ENCODE peak calls at places on chromosomes 3 and 15, in five cellular contexts. F is upper lobe of right lung, R is RWPE1, E is right cardiac atrium, J is caudate nucleus. S is an unnamed sample.

GRCh38 chr3:63352008-63352279 is 73.8 kb downstream of the SYNPR start:
- DNase-seq in F (no peak), E (no peak), J (no peak), R (no peak), S (no peak)

GRCh38 chr3:183202004-183202722 is 39.6 kb upstream of the LAMP3 start:
- DNase-seq in R (no peak), E (no peak), J (no peak), F (no peak), S (peak)

GRCh38 chr3:9069971-9070370 is 106.7 kb upstream of the RAD18 start:
- DNase-seq in F (no peak), E (no peak), R (no peak), J (no peak), S (no peak)

GRCh38 chr3:151216641-151217040 is 13.6 kb upstream of the GPR171 start:
- DNase-seq in J (no peak), F (no peak), E (no peak), R (no peak), S (no peak)

GRCh38 chr3:4222574-4222973 is 80.6 kb upstream of the SETMAR start:
- DNase-seq in R (no peak), E (no peak), F (no peak), J (no peak), S (no peak)

GRCh38 chr15:63135804-63136203 is 14.1 kb downstream of the LACTB start:
- DNase-seq in R (peak), F (no peak), E (no peak), J (no peak), S (peak)

GRCh38 chr3:53823026-53823955 is 22.9 kb downstream of the CHDH start:
- DNase-seq in R (no peak), F (peak), E (no peak), J (no peak), S (no peak)

GRCh38 chr3:149763565-149763964 is 11.3 kb upstream of the COMMD2 start:
- DNase-seq in J (no peak), F (no peak), E (no peak), R (no peak), S (no peak)

GRCh38 chr3:105853801-105854432 is 14.9 kb downstream of the CBLB start:
- DNase-seq in E (no peak), F (no peak), R (no peak), J (no peak), S (no peak)

GRCh38 chr3:13884851-13885703 is 5.2 kb upstream of the WNT7A start:
- DNase-seq in R (peak), J (no peak), F (peak), E (no peak), S (no peak)

GRCh38 chr3:77467702-77468407 is 428.0 kb downstream of the ROBO2 start:
- DNase-seq in R (no peak), J (no peak), E (peak), F (no peak), S (no peak)

GRCh38 chr15:96125681-96126080 is 204.8 kb upstream of the NR2F2 start:
- DNase-seq in E (no peak), J (no peak), R (no peak), F (no peak), S (no peak)

GRCh38 chr3:46440531-46441294 is 24.0 kb downstream of the LTF start:
- DNase-seq in J (no peak), F (no peak), R (no peak), E (no peak), S (no peak)

GRCh38 chr15:64855206-64856000 is 13.7 kb downstream of the PLEKHO2 start:
- DNase-seq in F (no peak), E (peak), J (no peak), R (no peak), S (no peak)

GRCh38 chr3:78765671-78766485 is 1001.9 kb downstream of the ROBO1 start:
- DNase-seq in E (no peak), F (no peak), R (no peak), J (no peak), S (no peak)

GRCh38 chr15:22861151-22861550 is 22.7 kb downstream of the NIPA2 start:
- DNase-seq in F (no peak), J (no peak), E (no peak), R (no peak), S (no peak)

GRCh38 chr3:105274958-105275357 is 91.8 kb upstream of the ALCAM start:
- DNase-seq in E (no peak), J (no peak), R (peak), F (no peak), S (peak)

GRCh38 chr15:84600331-84600686 is 500 bp upstream of the ZSCAN2 start:
- DNase-seq in R (peak), J (no peak), E (peak), F (peak), S (peak)

GRCh38 chr3:64501298-64501906 is 186.4 kb downstream of the ADAMTS9 start:
- DNase-seq in E (no peak), F (no peak), R (no peak), J (no peak), S (no peak)

GRCh38 chr3:177538064-177538742 is 340.9 kb upstream of the TBL1XR1 start:
- DNase-seq in J (no peak), R (no peak), E (peak), F (no peak), S (no peak)

GRCh38 chr3:177536873-177537272 is 339.6 kb upstream of the TBL1XR1 start:
- DNase-seq in R (no peak), F (no peak), E (no peak), J (no peak), S (no peak)

GRCh38 chr3:177537612-177538011 is 340.3 kb upstream of the TBL1XR1 start:
- DNase-seq in E (no peak), R (no peak), F (no peak), J (no peak), S (no peak)

DNA sequence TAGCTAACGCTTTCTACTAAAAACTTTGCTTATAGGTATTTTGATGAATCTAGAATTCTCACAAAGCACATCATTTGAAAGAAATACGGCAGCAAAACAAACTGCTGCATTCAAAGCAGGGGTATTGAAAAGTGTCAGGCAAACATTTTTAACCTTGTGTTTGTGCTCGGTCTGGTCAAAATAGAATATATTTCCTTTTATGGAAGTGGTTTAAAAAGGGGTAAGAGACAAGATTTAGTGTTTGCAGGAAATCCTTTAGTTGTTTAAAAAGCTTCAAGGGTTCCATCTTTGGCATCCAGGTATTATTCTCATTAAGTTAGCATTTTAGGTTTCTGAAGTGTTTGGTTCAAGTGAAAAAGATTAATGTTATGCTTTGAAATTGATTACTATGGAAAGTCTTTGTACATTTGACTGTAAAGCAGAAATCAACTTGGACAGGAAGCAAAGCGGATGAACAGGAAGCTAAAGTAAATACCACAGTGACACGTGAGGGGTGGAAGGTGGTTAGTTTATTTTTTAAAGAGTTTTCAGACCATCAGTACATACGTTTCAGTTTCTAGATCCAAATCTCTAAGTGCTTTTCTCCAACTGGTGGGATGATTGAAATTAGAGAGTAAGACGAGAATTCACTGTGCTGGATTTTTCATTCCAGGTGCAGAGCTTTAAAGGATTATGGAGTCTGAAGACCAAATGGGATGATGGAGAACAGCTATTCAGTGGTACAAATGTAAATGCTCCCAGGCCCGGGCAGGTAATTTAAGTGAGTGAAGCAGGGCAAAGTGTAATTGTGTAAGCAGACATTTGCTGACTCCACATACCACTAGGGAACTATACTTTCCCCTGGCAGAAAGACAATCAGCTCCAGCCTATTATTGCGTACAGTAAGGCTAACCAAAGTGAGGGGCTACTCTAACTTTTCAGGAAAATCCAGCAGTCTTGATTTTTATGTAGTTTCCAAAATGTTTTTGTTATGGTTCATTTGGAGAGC is 341.8 kb upstream of the TBL1XR1 start:
- DNase-seq in J (no peak), E (no peak), F (no peak), R (no peak), S (no peak)
- H3K27ac ChIP-seq in J (no peak), E (no peak), F (peak), R (no peak), S (no peak)

GRCh38 chr3:195224156-195224979 is 46.6 kb downstream of the XXYLT1 start:
- DNase-seq in F (peak), J (no peak), E (peak), R (no peak), S (no peak)
- H3K27ac ChIP-seq in F (peak), J (no peak), E (peak), R (peak), S (no peak)

GRCh38 chr3:30498587-30498967 is 107.8 kb upstream of the TGFBR2 start:
- DNase-seq in J (no peak), E (no peak), R (no peak), F (no peak), S (no peak)

GRCh38 chr3:30496496-30496966 is 109.9 kb upstream of the TGFBR2 start:
- DNase-seq in E (peak), F (no peak), R (no peak), J (no peak), S (peak)

GRCh38 chr3:30492581-30493192 is 113.7 kb upstream of the TGFBR2 start:
- DNase-seq in F (no peak), J (no peak), R (no peak), E (no peak), S (no peak)

GRCh38 chr3:30495172-30496124 is 111.0 kb upstream of the TGFBR2 start:
- DNase-seq in J (no peak), R (no peak), F (no peak), E (no peak), S (no peak)

DNA sequence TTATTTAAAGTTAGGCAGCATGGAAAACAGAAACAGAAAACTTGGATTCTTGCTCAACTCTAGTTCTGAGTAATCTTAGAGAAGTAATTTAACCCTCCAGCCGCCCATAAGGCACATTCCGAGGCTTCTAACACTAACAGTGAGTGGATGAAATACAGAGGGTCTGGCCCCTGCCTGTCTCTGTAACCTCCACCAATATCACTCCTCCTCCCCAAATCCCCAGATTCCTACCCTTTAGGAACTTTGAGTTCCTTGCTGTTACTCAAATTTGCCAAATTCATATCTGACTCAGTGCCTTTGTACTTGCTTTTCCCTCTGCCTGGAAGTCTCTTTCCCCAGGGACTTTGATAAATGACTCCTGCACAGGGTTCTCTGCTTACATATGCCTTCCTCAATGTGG is 112.5 kb upstream of the TGFBR2 start:
- DNase-seq in R (no peak), F (no peak), J (no peak), E (peak), S (no peak)
- H3K27ac ChIP-seq in R (no peak), F (no peak), J (no peak), E (peak), S (peak)

DNA sequence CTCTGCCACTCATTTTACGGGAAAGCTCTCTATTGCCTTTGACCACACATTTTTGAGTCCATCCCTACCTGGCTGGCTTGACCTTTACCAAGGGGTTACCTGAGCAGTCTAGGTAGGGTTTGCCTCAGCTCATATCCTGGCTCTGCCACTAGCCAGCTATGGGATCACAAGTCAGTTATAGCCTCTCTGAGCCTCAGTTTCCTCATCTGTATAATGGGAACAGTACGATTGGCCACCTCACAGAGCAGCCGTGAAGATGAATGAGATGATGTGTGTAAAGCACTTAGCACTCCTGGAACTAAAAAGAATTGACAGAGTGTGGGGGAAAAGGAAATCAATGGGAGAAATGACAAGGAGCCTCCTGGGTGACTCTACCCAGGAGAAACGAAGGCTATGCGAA is 28.0 kb downstream of the SPATA12 start:
- DNase-seq in F (no peak), E (no peak), R (no peak), J (no peak), S (no peak)
- H3K27ac ChIP-seq in F (no peak), E (no peak), R (no peak), J (no peak), S (no peak)

GRCh38 chr3:140205598-140205997 is 270.6 kb downstream of the CLSTN2 start:
- DNase-seq in J (no peak), F (no peak), E (no peak), R (no peak), S (no peak)
- H3K27ac ChIP-seq in J (no peak), F (no peak), E (no peak), R (no peak), S (no peak)

DNA sequence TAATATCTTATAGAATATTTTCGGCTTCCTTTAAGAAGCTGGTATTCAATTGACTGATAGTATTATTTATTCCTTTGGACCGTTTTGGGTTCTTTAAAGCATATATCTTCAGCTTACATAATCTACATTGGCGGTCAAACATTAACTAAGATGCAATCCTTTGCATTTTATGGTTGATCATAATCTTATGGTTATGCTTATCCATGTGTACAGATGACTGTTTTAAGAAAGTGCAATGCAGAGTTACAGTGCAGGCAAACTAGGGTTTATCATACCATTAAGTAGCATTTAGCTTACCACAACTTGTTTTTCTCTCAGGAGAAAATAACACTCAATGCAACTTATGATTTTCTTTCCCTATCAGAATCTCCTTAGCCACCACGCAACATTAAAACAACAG is 41.4 kb upstream of the POU1F1 start:
- DNase-seq in J (no peak), F (no peak), R (no peak), E (no peak), S (no peak)
- H3K27ac ChIP-seq in J (no peak), F (no peak), R (no peak), E (no peak), S (no peak)

GRCh38 chr3:187291512-187292132 is at the start of gene MASP1:
- DNase-seq in J (no peak), R (no peak), E (peak), F (no peak), S (no peak)

GRCh38 chr3:187292186-187292585 is 649 bp upstream of the MASP1 start:
- DNase-seq in J (no peak), E (no peak), R (no peak), F (no peak), S (no peak)

GRCh38 chr3:187293977-187294376 is 2.4 kb upstream of the MASP1 start:
- DNase-seq in J (no peak), E (no peak), R (no peak), F (no peak), S (no peak)

GRCh38 chr3:187293514-187293870 is 2.0 kb upstream of the MASP1 start:
- DNase-seq in E (no peak), J (no peak), F (no peak), R (no peak), S (no peak)

GRCh38 chr3:187292631-187293513 is 1.3 kb upstream of the MASP1 start:
- DNase-seq in J (no peak), E (peak), F (no peak), R (no peak), S (no peak)
- H3K27ac ChIP-seq in J (no peak), E (peak), F (no peak), R (no peak), S (no peak)

DNA sequence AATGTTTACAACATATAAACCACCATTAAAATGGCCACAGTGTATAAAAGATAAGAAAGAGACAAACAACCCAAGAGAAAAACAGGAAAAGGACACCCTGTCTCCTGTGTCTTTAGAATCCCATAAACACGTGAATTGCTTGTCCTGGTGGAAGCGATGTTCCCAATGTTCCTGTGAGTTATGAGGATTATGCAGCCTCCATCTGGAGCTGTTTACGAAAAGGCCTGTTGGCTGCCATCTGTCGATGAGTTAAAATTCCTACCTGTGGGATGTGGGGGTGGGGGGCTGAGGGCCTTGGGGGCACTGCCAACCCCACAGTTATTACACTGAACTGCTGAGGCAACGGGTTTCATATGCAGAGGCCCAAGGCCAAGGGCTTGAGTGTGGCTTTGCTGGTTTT is 13.6 kb downstream of the NISCH start:
- DNase-seq in J (no peak), R (no peak), E (no peak), F (no peak), S (no peak)
- H3K27ac ChIP-seq in J (no peak), R (peak), E (no peak), F (no peak), S (no peak)

DNA sequence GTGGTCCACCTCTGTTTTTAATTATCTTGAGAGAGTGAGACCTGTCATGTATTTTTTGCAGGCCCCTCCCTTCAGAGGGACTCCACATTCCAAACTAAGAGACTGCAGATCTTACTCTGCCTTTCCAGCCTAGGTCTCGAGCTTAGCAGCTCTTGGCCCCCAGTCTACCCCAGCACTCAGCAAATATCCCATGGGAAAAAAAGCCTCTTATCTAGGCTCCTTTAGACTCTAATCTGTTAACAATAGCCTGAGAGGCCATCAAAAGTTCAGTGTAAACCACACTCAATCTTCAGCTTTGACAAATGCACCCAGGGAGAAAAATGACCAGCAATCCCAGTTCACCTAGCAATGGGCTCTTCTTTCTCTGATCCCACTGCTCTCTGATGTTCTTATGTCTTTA is 8.6 kb upstream of the BLM start:
- DNase-seq in J (no peak), F (no peak), R (no peak), E (no peak), S (no peak)
- H3K27ac ChIP-seq in J (no peak), F (no peak), R (no peak), E (no peak), S (no peak)

S was measured in epithelial cell of prostate.